ENCODE peak calls at places on chromosomes 1 and 21, in five cellular contexts. One of them, this sample, is unnamed. For H3K4me1, the result is how much of the 10 kb centered on the place peaks cover.

GRCh38 chr1:202084791-202085681 is 37.7 kb upstream of the GPR37L1 start:
- DNase-seq in ovary: no peak
- DNase-seq in breast epithelium: peak
- DNase-seq in transverse colon: peak
- DNase-seq in fibroblast of lung: no peak
- DNase-seq in this sample: no peak

GRCh38 chr1:12013317-12013588 is 6.0 kb upstream of the MIIP start:
- DNase-seq in transverse colon: no peak
- DNase-seq in breast epithelium: no peak
- DNase-seq in ovary: no peak
- DNase-seq in fibroblast of lung: no peak
- DNase-seq in this sample: no peak

GRCh38 chr1:231612393-231613089 is 14.0 kb upstream of the DISC1 start:
- DNase-seq in transverse colon: peak
- DNase-seq in breast epithelium: no peak
- DNase-seq in ovary: no peak
- DNase-seq in fibroblast of lung: no peak
- DNase-seq in this sample: no peak

GRCh38 chr1:71577451-71578131 is 496.8 kb upstream of the ZRANB2 start:
- DNase-seq in transverse colon: no peak
- DNase-seq in breast epithelium: no peak
- DNase-seq in fibroblast of lung: no peak
- DNase-seq in ovary: no peak
- DNase-seq in this sample: no peak

GRCh38 chr1:170804419-170804818 is 130.9 kb upstream of the MROH9 start:
- DNase-seq in ovary: no peak
- DNase-seq in breast epithelium: no peak
- DNase-seq in transverse colon: no peak
- DNase-seq in fibroblast of lung: no peak
- DNase-seq in this sample: no peak

GRCh38 chr1:240666548-240667198 is 54.7 kb upstream of the GREM2 start:
- DNase-seq in transverse colon: no peak
- DNase-seq in breast epithelium: no peak
- DNase-seq in ovary: no peak
- DNase-seq in fibroblast of lung: no peak
- DNase-seq in this sample: no peak

GRCh38 chr1:225483818-225484656 is 56.2 kb upstream of the LBR start:
- DNase-seq in transverse colon: no peak
- DNase-seq in ovary: peak
- DNase-seq in breast epithelium: no peak
- DNase-seq in fibroblast of lung: no peak
- DNase-seq in this sample: peak

GRCh38 chr1:108041360-108042143 is 76.6 kb upstream of the VAV3 start:
- DNase-seq in ovary: no peak
- DNase-seq in breast epithelium: peak
- DNase-seq in transverse colon: no peak
- DNase-seq in fibroblast of lung: no peak
- DNase-seq in this sample: no peak

GRCh38 chr21:35649186-35649585 is 411.1 kb downstream of the SETD4 start:
- DNase-seq in ovary: no peak
- DNase-seq in fibroblast of lung: peak
- DNase-seq in breast epithelium: no peak
- DNase-seq in transverse colon: no peak
- DNase-seq in this sample: no peak

GRCh38 chr21:45974073-45975016 is 7.2 kb upstream of the COL6A1 start:
- DNase-seq in ovary: peak
- DNase-seq in fibroblast of lung: peak
- DNase-seq in transverse colon: peak
- DNase-seq in breast epithelium: peak
- DNase-seq in this sample: peak

GRCh38 chr1:94022471-94023189 is 98.3 kb downstream of the ABCA4 start:
- DNase-seq in fibroblast of lung: peak
- DNase-seq in ovary: no peak
- DNase-seq in breast epithelium: no peak
- DNase-seq in transverse colon: no peak
- DNase-seq in this sample: no peak

GRCh38 chr1:155598842-155599331 is 11.1 kb upstream of the MSTO1 start:
- DNase-seq in ovary: no peak
- DNase-seq in transverse colon: no peak
- DNase-seq in breast epithelium: no peak
- DNase-seq in fibroblast of lung: peak
- DNase-seq in this sample: no peak

GRCh38 chr1:49085079-49085478 is 308.4 kb upstream of the BEND5 start:
- DNase-seq in ovary: no peak
- DNase-seq in fibroblast of lung: no peak
- DNase-seq in transverse colon: no peak
- DNase-seq in breast epithelium: no peak
- DNase-seq in this sample: no peak

GRCh38 chr1:202315576-202316168 is 26.1 kb downstream of the UBE2T start:
- DNase-seq in ovary: peak
- DNase-seq in transverse colon: peak
- DNase-seq in fibroblast of lung: peak
- DNase-seq in breast epithelium: peak
- DNase-seq in this sample: peak

GRCh38 chr1:174058639-174059038 is 36.5 kb upstream of the RC3H1 start:
- DNase-seq in fibroblast of lung: peak
- DNase-seq in transverse colon: no peak
- DNase-seq in ovary: no peak
- DNase-seq in breast epithelium: no peak
- DNase-seq in this sample: no peak

GRCh38 chr1:65949230-65949626 is 156.5 kb downstream of the PDE4B start:
- DNase-seq in fibroblast of lung: peak
- DNase-seq in breast epithelium: no peak
- DNase-seq in transverse colon: peak
- DNase-seq in ovary: no peak
- DNase-seq in this sample: peak

GRCh38 chr1:12709696-12710095 is 6.2 kb upstream of the AADACL3 start:
- DNase-seq in ovary: no peak
- DNase-seq in breast epithelium: no peak
- DNase-seq in fibroblast of lung: no peak
- DNase-seq in transverse colon: no peak
- DNase-seq in this sample: no peak

GRCh38 chr21:39867198-39867650 is at the start of gene PCP4:
- DNase-seq in ovary: peak
- DNase-seq in breast epithelium: no peak
- DNase-seq in fibroblast of lung: peak
- DNase-seq in transverse colon: peak
- DNase-seq in this sample: peak

GRCh38 chr1:161218301-161219077 is 3.4 kb downstream of the FCER1G start:
- DNase-seq in ovary: no peak
- DNase-seq in breast epithelium: no peak
- DNase-seq in fibroblast of lung: no peak
- DNase-seq in transverse colon: no peak
- DNase-seq in this sample: no peak

GRCh38 chr1:83058327-83058726 is 940.6 kb downstream of the TTLL7 start:
- DNase-seq in ovary: no peak
- DNase-seq in transverse colon: no peak
- DNase-seq in fibroblast of lung: no peak
- DNase-seq in breast epithelium: no peak
- DNase-seq in this sample: no peak

GRCh38 chr1:67616394-67616985 is 68.5 kb upstream of the GADD45A start:
- DNase-seq in transverse colon: no peak
- DNase-seq in fibroblast of lung: no peak
- DNase-seq in breast epithelium: no peak
- DNase-seq in ovary: no peak
- DNase-seq in this sample: no peak

GRCh38 chr1:64584479-64584878 is 114.5 kb downstream of the CACHD1 start:
- DNase-seq in transverse colon: no peak
- DNase-seq in fibroblast of lung: no peak
- DNase-seq in breast epithelium: no peak
- DNase-seq in ovary: no peak
- DNase-seq in this sample: no peak

GRCh38 chr1:35014486-35014885 is 17.3 kb downstream of the ZMYM6 start:
- DNase-seq in breast epithelium: no peak
- DNase-seq in fibroblast of lung: no peak
- DNase-seq in transverse colon: no peak
- DNase-seq in ovary: no peak
- DNase-seq in this sample: no peak

GRCh38 chr1:67629370-67630075 is 55.5 kb upstream of the GADD45A start:
- DNase-seq in breast epithelium: no peak
- DNase-seq in fibroblast of lung: no peak
- DNase-seq in ovary: no peak
- DNase-seq in transverse colon: no peak
- DNase-seq in this sample: no peak

GRCh38 chr1:156643266-156644092 is 1.6 kb downstream of the BCAN start:
- DNase-seq in fibroblast of lung: no peak
- DNase-seq in transverse colon: no peak
- DNase-seq in ovary: no peak
- DNase-seq in breast epithelium: no peak
- DNase-seq in this sample: no peak

GRCh38 chr1:81802601-81803422 is 2.1 kb downstream of the ADGRL2 start:
- DNase-seq in breast epithelium: peak
- DNase-seq in ovary: peak
- DNase-seq in fibroblast of lung: peak
- DNase-seq in transverse colon: peak
- DNase-seq in this sample: peak

GRCh38 chr1:176541663-176542062 is 78.7 kb downstream of the PAPPA2 start:
- DNase-seq in breast epithelium: no peak
- DNase-seq in transverse colon: no peak
- DNase-seq in fibroblast of lung: no peak
- DNase-seq in ovary: no peak
- DNase-seq in this sample: no peak

DNA sequence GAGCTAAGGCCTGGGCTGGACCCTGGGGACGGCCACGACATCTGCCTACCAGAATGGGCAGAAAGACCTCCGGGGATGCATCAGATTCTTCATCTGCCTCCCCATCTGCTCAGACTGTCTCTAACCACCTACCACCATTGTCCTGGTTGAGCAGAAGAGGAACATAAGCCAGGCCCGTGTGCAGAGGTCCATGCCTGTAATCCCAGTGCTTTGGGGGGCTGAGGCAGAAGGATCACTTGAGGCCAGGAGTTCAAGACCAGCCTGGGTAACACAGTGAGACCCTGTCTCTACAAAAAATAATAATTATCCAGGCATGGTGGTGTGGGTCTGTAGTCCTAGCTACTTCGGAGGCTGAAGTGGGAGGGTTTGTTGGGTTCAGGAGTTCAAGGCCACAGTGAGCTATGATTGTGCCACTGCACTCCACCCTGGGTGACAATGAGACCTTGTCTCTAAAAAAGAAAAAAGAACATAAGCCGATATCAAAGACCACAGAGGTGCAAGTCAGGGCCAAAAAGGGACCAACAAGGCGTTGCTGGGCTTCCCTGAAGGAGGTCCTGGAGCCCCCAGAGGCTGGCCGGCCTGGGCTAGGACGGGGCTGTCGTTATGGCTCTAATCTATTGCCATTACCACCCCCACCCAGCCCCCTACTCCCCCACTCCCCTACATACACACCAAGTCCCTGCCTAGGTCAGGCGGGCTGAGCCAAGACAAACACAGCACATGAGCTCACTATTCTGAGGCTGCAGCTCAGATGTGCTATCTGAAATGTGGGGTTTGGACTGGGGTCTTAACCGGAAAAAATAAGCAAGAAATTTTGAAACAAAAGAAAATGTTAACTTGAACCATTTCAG is 239.2 kb upstream of the RAB4A start:
- DNase-seq in fibroblast of lung: no peak
- DNase-seq in transverse colon: no peak
- DNase-seq in ovary: no peak
- DNase-seq in breast epithelium: no peak
- DNase-seq in this sample: no peak
- H3K4me1 ChIP-seq in fibroblast of lung: under half
- H3K4me1 ChIP-seq in transverse colon: under half
- H3K4me1 ChIP-seq in ovary: under half
- H3K4me1 ChIP-seq in breast epithelium: under half
- H3K4me1 ChIP-seq in this sample: under half

DNA sequence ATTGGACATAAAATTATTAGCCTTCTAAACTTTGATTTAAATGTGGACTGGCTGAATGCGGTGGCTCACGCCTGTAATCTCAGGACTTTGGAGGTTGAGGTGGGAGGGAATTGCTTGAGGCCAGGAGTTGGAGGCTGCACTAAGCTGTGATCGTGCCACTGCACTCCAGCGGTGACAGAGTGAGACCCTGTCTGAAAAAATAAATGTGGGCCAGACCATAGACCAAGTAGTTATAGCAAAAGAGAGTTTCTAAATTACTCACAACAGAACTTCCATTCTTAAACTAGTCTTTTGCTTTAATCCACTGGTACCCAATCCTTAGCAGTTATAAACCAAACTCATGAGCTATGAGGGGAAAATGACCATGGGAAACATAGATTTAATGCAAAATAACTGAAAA is 35.2 kb downstream of the RAP1A start:
- DNase-seq in breast epithelium: no peak
- DNase-seq in transverse colon: no peak
- DNase-seq in fibroblast of lung: no peak
- DNase-seq in ovary: no peak
- DNase-seq in this sample: no peak
- TF ChIP-seq CTCF in breast epithelium: no peak
- TF ChIP-seq CTCF in transverse colon: no peak
- TF ChIP-seq CTCF in fibroblast of lung: no peak
- TF ChIP-seq CTCF in ovary: no peak
- TF ChIP-seq CTCF in this sample: no peak

DNA sequence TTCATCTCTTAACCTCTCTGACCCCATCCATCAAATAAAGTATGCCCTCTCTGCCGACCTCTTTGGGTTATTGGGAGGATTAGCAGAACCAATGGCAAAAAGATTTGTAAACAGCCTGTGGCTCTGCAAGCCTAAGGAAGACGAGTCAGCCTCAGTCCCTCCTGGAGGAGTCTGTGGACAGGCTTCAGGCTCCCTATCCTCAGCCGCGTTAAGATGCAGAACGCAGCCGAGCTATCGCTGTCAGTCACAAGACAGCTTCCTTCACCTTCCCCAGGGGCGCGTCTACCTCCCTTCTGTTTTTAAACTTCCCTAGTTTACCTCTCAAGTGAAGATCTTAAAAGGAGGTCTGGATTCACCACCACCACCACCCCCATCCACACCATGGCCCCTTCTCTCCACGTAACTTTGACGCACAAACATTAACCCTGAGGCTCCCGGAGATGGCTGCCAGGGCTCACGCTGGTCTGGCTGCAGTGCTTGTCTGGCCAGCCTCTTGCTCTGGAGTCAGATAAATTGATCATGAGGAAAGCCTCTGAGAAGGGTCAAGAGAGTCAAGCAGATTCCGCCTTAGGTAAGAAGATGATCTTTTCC is 767 bp downstream of the CAMK1G start:
- DNase-seq in transverse colon: no peak
- DNase-seq in fibroblast of lung: peak
- DNase-seq in ovary: peak
- DNase-seq in breast epithelium: no peak
- DNase-seq in this sample: no peak
- H3K4me3 ChIP-seq in transverse colon: no peak
- H3K4me3 ChIP-seq in fibroblast of lung: peak
- H3K4me3 ChIP-seq in ovary: peak
- H3K4me3 ChIP-seq in breast epithelium: no peak
- H3K4me3 ChIP-seq in this sample: peak

DNA sequence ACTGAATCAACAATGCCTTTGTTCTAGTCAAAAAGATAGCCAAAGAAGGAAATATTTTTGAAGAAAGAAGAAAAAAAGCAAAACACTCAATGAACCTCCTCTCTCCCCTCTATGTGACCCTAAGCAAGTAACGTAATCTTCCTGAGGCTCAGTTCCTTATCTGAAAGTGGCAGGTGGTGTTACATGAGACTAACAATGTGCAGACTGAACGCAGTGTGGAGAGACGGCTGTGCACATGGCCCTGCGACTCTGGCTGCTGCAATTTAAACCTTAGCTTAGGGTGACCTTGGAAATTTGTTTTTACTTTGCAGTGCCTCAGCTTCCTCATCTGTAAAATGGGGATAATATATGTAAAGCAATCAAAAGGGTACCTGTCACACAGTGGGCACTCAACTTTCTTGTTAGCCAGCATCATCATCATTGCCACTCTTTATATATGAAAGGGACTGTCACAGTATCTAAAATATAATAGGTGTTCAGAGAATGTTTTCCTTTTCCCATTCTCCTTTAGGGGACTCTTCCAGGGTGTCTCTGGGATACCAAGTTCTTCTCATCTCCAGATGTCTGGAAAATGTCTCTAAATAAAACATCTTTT is 100.1 kb upstream of the JUN start:
- DNase-seq in ovary: no peak
- DNase-seq in fibroblast of lung: no peak
- DNase-seq in breast epithelium: no peak
- DNase-seq in transverse colon: no peak
- DNase-seq in this sample: no peak
- H3K4me1 ChIP-seq in ovary: under half
- H3K4me1 ChIP-seq in fibroblast of lung: under half
- H3K4me1 ChIP-seq in breast epithelium: under half
- H3K4me1 ChIP-seq in transverse colon: under half
- H3K4me1 ChIP-seq in this sample: under half

This sample was measured in uterus.